ENCODE peak calls at places on chromosomes 4 and X, in eight cellular contexts. One of them, this sample, is unnamed. For H3K4me1, the result is how much of the 10 kb centered on the place peaks cover.

GRCh38 chrX:153687121-153688039 is at the start of gene SLC6A8:
- DNase-seq in IMR-90: peak
- DNase-seq in K562: peak
- DNase-seq in uterus: peak
- DNase-seq in Peyer's patch: peak
- DNase-seq in gastrocnemius medialis: peak
- DNase-seq in heart left ventricle: peak
- DNase-seq in body of pancreas: peak
- DNase-seq in this sample: peak

GRCh38 chr4:142331132-142331531 is 515.0 kb downstream of the INPP4B start:
- DNase-seq in IMR-90: no peak
- DNase-seq in K562: no peak
- DNase-seq in uterus: peak
- DNase-seq in Peyer's patch: no peak
- DNase-seq in gastrocnemius medialis: peak
- DNase-seq in heart left ventricle: peak
- DNase-seq in body of pancreas: peak
- DNase-seq in this sample: no peak

GRCh38 chr4:122458625-122459024 is 2.1 kb upstream of the IL2 start:
- DNase-seq in IMR-90: peak
- DNase-seq in K562: no peak
- DNase-seq in uterus: no peak
- DNase-seq in Peyer's patch: no peak
- DNase-seq in gastrocnemius medialis: no peak
- DNase-seq in heart left ventricle: no peak
- DNase-seq in body of pancreas: no peak
- DNase-seq in this sample: peak

GRCh38 chr4:52861879-52862604 is at the start of gene RASL11B:
- DNase-seq in IMR-90: peak
- DNase-seq in K562: peak
- DNase-seq in uterus: peak
- DNase-seq in Peyer's patch: peak
- DNase-seq in gastrocnemius medialis: peak
- DNase-seq in heart left ventricle: peak
- DNase-seq in body of pancreas: peak
- DNase-seq in this sample: peak

GRCh38 chr4:125317526-125317880 is 2.7 kb downstream of the FAT4 start:
- DNase-seq in IMR-90: peak
- DNase-seq in K562: no peak
- DNase-seq in uterus: peak
- DNase-seq in Peyer's patch: peak
- DNase-seq in gastrocnemius medialis: peak
- DNase-seq in heart left ventricle: peak
- DNase-seq in body of pancreas: peak
- DNase-seq in this sample: no peak

GRCh38 chrX:45748443-45748842 is 547.8 kb upstream of the DIPK2B start:
- DNase-seq in IMR-90: no peak
- DNase-seq in K562: no peak
- DNase-seq in uterus: no peak
- DNase-seq in Peyer's patch: no peak
- DNase-seq in gastrocnemius medialis: no peak
- DNase-seq in heart left ventricle: no peak
- DNase-seq in body of pancreas: no peak
- DNase-seq in this sample: no peak

GRCh38 chr4:139734201-139734874 is 68.7 kb downstream of the MGST2 start:
- DNase-seq in IMR-90: peak
- DNase-seq in K562: no peak
- DNase-seq in uterus: peak
- DNase-seq in Peyer's patch: no peak
- DNase-seq in gastrocnemius medialis: peak
- DNase-seq in heart left ventricle: no peak
- DNase-seq in body of pancreas: peak
- DNase-seq in this sample: no peak

GRCh38 chrX:153688900-153689590 is 1.3 kb downstream of the SLC6A8 start:
- DNase-seq in IMR-90: peak
- DNase-seq in K562: peak
- DNase-seq in uterus: no peak
- DNase-seq in Peyer's patch: peak
- DNase-seq in gastrocnemius medialis: peak
- DNase-seq in heart left ventricle: peak
- DNase-seq in body of pancreas: peak
- DNase-seq in this sample: peak

GRCh38 chr4:139453041-139453370 is 915 bp upstream of the RAB33B start:
- DNase-seq in IMR-90: no peak
- DNase-seq in K562: no peak
- DNase-seq in uterus: no peak
- DNase-seq in Peyer's patch: no peak
- DNase-seq in gastrocnemius medialis: no peak
- DNase-seq in heart left ventricle: no peak
- DNase-seq in body of pancreas: peak
- DNase-seq in this sample: no peak

GRCh38 chr4:30789219-30789671 is 69.1 kb downstream of the PCDH7 start:
- DNase-seq in IMR-90: no peak
- DNase-seq in K562: no peak
- DNase-seq in uterus: no peak
- DNase-seq in Peyer's patch: no peak
- DNase-seq in gastrocnemius medialis: no peak
- DNase-seq in heart left ventricle: no peak
- DNase-seq in body of pancreas: no peak
- DNase-seq in this sample: peak

GRCh38 chr4:32135642-32136041 is 1415.5 kb downstream of the PCDH7 start:
- DNase-seq in IMR-90: peak
- DNase-seq in K562: no peak
- DNase-seq in uterus: no peak
- DNase-seq in Peyer's patch: no peak
- DNase-seq in gastrocnemius medialis: no peak
- DNase-seq in heart left ventricle: no peak
- DNase-seq in body of pancreas: no peak
- DNase-seq in this sample: no peak

GRCh38 chr4:155948541-155948940 is 5.1 kb downstream of the CTSO start:
- DNase-seq in IMR-90: peak
- DNase-seq in K562: no peak
- DNase-seq in uterus: no peak
- DNase-seq in Peyer's patch: no peak
- DNase-seq in gastrocnemius medialis: no peak
- DNase-seq in heart left ventricle: no peak
- DNase-seq in body of pancreas: no peak
- DNase-seq in this sample: no peak

GRCh38 chr4:132276185-132276584 is 872.9 kb upstream of the PCDH10 start:
- DNase-seq in IMR-90: no peak
- DNase-seq in K562: no peak
- DNase-seq in uterus: no peak
- DNase-seq in Peyer's patch: no peak
- DNase-seq in gastrocnemius medialis: no peak
- DNase-seq in heart left ventricle: no peak
- DNase-seq in body of pancreas: no peak
- DNase-seq in this sample: no peak

GRCh38 chr4:107832275-107832807 is 7.6 kb downstream of the SGMS2 start:
- DNase-seq in IMR-90: no peak
- DNase-seq in K562: no peak
- DNase-seq in uterus: no peak
- DNase-seq in Peyer's patch: no peak
- DNase-seq in gastrocnemius medialis: no peak
- DNase-seq in heart left ventricle: no peak
- DNase-seq in body of pancreas: no peak
- DNase-seq in this sample: no peak

GRCh38 chr4:14831447-14831846 is 170.8 kb upstream of the CPEB2 start:
- DNase-seq in IMR-90: no peak
- DNase-seq in K562: no peak
- DNase-seq in uterus: no peak
- DNase-seq in Peyer's patch: no peak
- DNase-seq in gastrocnemius medialis: no peak
- DNase-seq in heart left ventricle: no peak
- DNase-seq in body of pancreas: peak
- DNase-seq in this sample: no peak

GRCh38 chr4:30950737-30951136 is 230.6 kb downstream of the PCDH7 start:
- DNase-seq in IMR-90: no peak
- DNase-seq in K562: no peak
- DNase-seq in uterus: no peak
- DNase-seq in Peyer's patch: no peak
- DNase-seq in gastrocnemius medialis: no peak
- DNase-seq in heart left ventricle: no peak
- DNase-seq in body of pancreas: no peak
- DNase-seq in this sample: no peak

GRCh38 chr4:167885872-167886271 is 206.5 kb upstream of the ANXA10 start:
- DNase-seq in IMR-90: peak
- DNase-seq in K562: no peak
- DNase-seq in uterus: no peak
- DNase-seq in Peyer's patch: no peak
- DNase-seq in gastrocnemius medialis: no peak
- DNase-seq in heart left ventricle: no peak
- DNase-seq in body of pancreas: no peak
- DNase-seq in this sample: no peak

GRCh38 chr4:76147454-76148141 is 599 bp downstream of the NUP54 start:
- DNase-seq in IMR-90: peak
- DNase-seq in K562: peak
- DNase-seq in uterus: peak
- DNase-seq in Peyer's patch: no peak
- DNase-seq in gastrocnemius medialis: peak
- DNase-seq in heart left ventricle: peak
- DNase-seq in body of pancreas: peak
- DNase-seq in this sample: peak

GRCh38 chr4:19774690-19775256 is 476.9 kb upstream of the SLIT2 start:
- DNase-seq in IMR-90: peak
- DNase-seq in K562: no peak
- DNase-seq in uterus: no peak
- DNase-seq in Peyer's patch: no peak
- DNase-seq in gastrocnemius medialis: no peak
- DNase-seq in heart left ventricle: no peak
- DNase-seq in body of pancreas: no peak
- DNase-seq in this sample: no peak

GRCh38 chr4:145895056-145895455 is 43.6 kb downstream of the ZNF827 start:
- DNase-seq in IMR-90: no peak
- DNase-seq in K562: no peak
- DNase-seq in uterus: no peak
- DNase-seq in Peyer's patch: no peak
- DNase-seq in gastrocnemius medialis: no peak
- DNase-seq in heart left ventricle: no peak
- DNase-seq in body of pancreas: no peak
- DNase-seq in this sample: no peak

GRCh38 chrX:107146670-107147069 is 28.0 kb upstream of the RBM41 start:
- DNase-seq in IMR-90: peak
- DNase-seq in K562: no peak
- DNase-seq in uterus: no peak
- DNase-seq in Peyer's patch: no peak
- DNase-seq in gastrocnemius medialis: no peak
- DNase-seq in heart left ventricle: no peak
- DNase-seq in body of pancreas: no peak
- DNase-seq in this sample: no peak

GRCh38 chrX:135256923-135257322 is 5.1 kb downstream of the ETDA start:
- DNase-seq in IMR-90: no peak
- DNase-seq in K562: no peak
- DNase-seq in uterus: no peak
- DNase-seq in Peyer's patch: no peak
- DNase-seq in gastrocnemius medialis: no peak
- DNase-seq in heart left ventricle: no peak
- DNase-seq in body of pancreas: no peak
- DNase-seq in this sample: no peak

DNA sequence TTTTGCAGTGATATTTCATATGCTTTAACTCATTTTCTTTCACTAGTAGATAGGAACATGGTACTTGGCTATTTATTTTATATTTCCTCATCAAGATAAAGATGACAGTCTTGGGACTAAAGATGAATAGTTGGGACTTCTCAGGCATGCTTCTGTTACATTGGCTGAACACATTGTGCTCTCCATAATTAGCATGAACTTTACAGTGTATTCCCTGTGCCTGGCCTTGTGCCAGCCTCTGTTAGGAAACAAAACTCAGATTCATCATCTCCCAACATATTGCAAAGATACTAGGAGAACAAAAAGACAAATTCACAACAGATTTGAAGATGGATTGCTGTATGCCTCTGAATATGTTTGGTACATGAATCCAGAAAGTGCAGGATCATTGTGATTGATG is 26.4 kb downstream of the GRIA2 start:
- DNase-seq in IMR-90: no peak
- DNase-seq in K562: no peak
- DNase-seq in uterus: peak
- DNase-seq in Peyer's patch: no peak
- DNase-seq in gastrocnemius medialis: peak
- DNase-seq in heart left ventricle: no peak
- DNase-seq in body of pancreas: peak
- DNase-seq in this sample: no peak
- H3K4me3 ChIP-seq in IMR-90: no peak
- H3K4me3 ChIP-seq in K562: no peak
- H3K4me3 ChIP-seq in uterus: no peak
- H3K4me3 ChIP-seq in Peyer's patch: no peak
- H3K4me3 ChIP-seq in gastrocnemius medialis: no peak
- H3K4me3 ChIP-seq in heart left ventricle: no peak
- H3K4me3 ChIP-seq in body of pancreas: no peak
- H3K4me3 ChIP-seq in this sample: no peak

GRCh38 chr4:10113362-10114047 is 3.1 kb downstream of the WDR1 start:
- DNase-seq in IMR-90: no peak
- DNase-seq in K562: no peak
- DNase-seq in uterus: no peak
- DNase-seq in Peyer's patch: no peak
- DNase-seq in gastrocnemius medialis: no peak
- DNase-seq in heart left ventricle: no peak
- DNase-seq in body of pancreas: no peak
- DNase-seq in this sample: no peak
- H3K4me1 ChIP-seq in IMR-90: under half
- H3K4me1 ChIP-seq in K562: under half
- H3K4me1 ChIP-seq in uterus: under half
- H3K4me1 ChIP-seq in Peyer's patch: half or more
- H3K4me1 ChIP-seq in gastrocnemius medialis: half or more
- H3K4me1 ChIP-seq in heart left ventricle: half or more
- H3K4me1 ChIP-seq in body of pancreas: under half
- H3K4me1 ChIP-seq in this sample: under half

DNA sequence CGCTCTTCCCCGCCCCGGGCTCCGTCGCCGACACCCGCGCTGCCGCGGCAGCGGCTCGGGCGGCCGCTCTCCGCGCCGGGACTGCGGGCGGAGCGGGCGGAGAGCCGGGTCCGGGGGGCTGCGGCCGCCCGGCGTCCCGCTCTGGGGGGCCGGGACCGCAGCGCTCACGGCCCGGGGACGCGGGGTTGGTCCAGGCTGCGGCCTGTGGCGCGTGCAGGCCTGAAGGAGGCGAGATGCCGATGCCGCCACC is 492 bp downstream of the GALNT7 start:
- DNase-seq in IMR-90: no peak
- DNase-seq in K562: no peak
- DNase-seq in uterus: no peak
- DNase-seq in Peyer's patch: no peak
- DNase-seq in gastrocnemius medialis: no peak
- DNase-seq in heart left ventricle: peak
- DNase-seq in body of pancreas: no peak
- DNase-seq in this sample: no peak
- TF ChIP-seq POLR2A in IMR-90: no peak
- TF ChIP-seq POLR2A in K562: no peak
- TF ChIP-seq POLR2A in uterus: no peak
- TF ChIP-seq POLR2A in Peyer's patch: peak
- TF ChIP-seq POLR2A in gastrocnemius medialis: no peak
- TF ChIP-seq POLR2A in heart left ventricle: no peak
- TF ChIP-seq POLR2A in body of pancreas: no peak
- TF ChIP-seq POLR2A in this sample: peak

GRCh38 chr4:56433280-56433679 is 2.1 kb downstream of the PPAT start:
- DNase-seq in IMR-90: no peak
- DNase-seq in K562: no peak
- DNase-seq in uterus: no peak
- DNase-seq in Peyer's patch: no peak
- DNase-seq in gastrocnemius medialis: no peak
- DNase-seq in heart left ventricle: no peak
- DNase-seq in body of pancreas: no peak
- DNase-seq in this sample: no peak
- H3K4me3 ChIP-seq in IMR-90: no peak
- H3K4me3 ChIP-seq in K562: peak
- H3K4me3 ChIP-seq in uterus: no peak
- H3K4me3 ChIP-seq in Peyer's patch: no peak
- H3K4me3 ChIP-seq in gastrocnemius medialis: no peak
- H3K4me3 ChIP-seq in heart left ventricle: no peak
- H3K4me3 ChIP-seq in body of pancreas: no peak
- H3K4me3 ChIP-seq in this sample: no peak

This sample was measured in thyroid gland.